ENCODE peak calls at places on chromosomes 4 and X, in five cellular contexts. C, I, O, E and X are unnamed samples.
A peak's percentile ranks its signal among the peaks of the same experiment; 100 is the strongest.

GRCh38 chrX:119427024-119427794 is 28.1 kb downstream of the SLC25A43 start:
- DNase-seq in C (peak; percentile 53), I (no peak), O (no peak), E (peak; percentile 28), X (no peak)

GRCh38 chr4:155972098-155972497 is 18.4 kb upstream of the CTSO start:
- DNase-seq in C (no peak), I (no peak), O (no peak), E (peak; percentile 8), X (peak; percentile 19)

GRCh38 chrX:136260801-136261200 is 9.6 kb upstream of the MAP7D3 start:
- DNase-seq in C (no peak), I (no peak), O (no peak), E (no peak), X (no peak)

GRCh38 chrX:46587158-46587557 is 13.6 kb downstream of the CHST7 start:
- DNase-seq in C (no peak), I (no peak), O (no peak), E (peak; percentile 55), X (no peak)

GRCh38 chr4:53899544-53900274 is 164.7 kb downstream of the CHIC2 start:
- DNase-seq in C (no peak), I (no peak), O (no peak), E (no peak), X (no peak)

GRCh38 chr4:77120888-77121508 is 36.0 kb upstream of the CCNG2 start:
- DNase-seq in C (no peak), I (peak; percentile 3), O (no peak), E (no peak), X (no peak)

GRCh38 chrX:51837926-51838325 is 55.5 kb upstream of the MAGED1 start:
- DNase-seq in C (no peak), I (no peak), O (no peak), E (no peak), X (no peak)

GRCh38 chr4:114600066-114600552 is 1.5 kb downstream of the UGT8 start:
- DNase-seq in C (no peak), I (no peak), O (no peak), E (no peak), X (peak; percentile 29)

GRCh38 chr4:84499065-84499982 is at the start of gene NKX6-1:
- DNase-seq in C (peak; percentile 22), I (no peak), O (peak; percentile 93), E (no peak), X (peak; percentile 87)

GRCh38 chr4:159398236-159398638 is 295.4 kb downstream of the RAPGEF2 start:
- DNase-seq in C (no peak), I (no peak), O (no peak), E (no peak), X (no peak)

GRCh38 chr4:73868206-73869129 is 725 bp upstream of the CXCL1 start:
- DNase-seq in C (peak; percentile 47), I (no peak), O (no peak), E (no peak), X (no peak)

GRCh38 chr4:125123710-125124109 is 191.0 kb upstream of the FAT4 start:
- DNase-seq in C (no peak), I (no peak), O (no peak), E (no peak), X (no peak)

GRCh38 chr4:138952405-138952804 is 63.2 kb upstream of the NOCT start:
- DNase-seq in C (no peak), I (no peak), O (peak; percentile 17), E (no peak), X (no peak)

GRCh38 chr4:138957302-138957701 is 58.3 kb upstream of the NOCT start:
- DNase-seq in C (no peak), I (no peak), O (peak; percentile 13), E (no peak), X (no peak)

GRCh38 chr4:138949866-138950265 is 65.7 kb upstream of the NOCT start:
- DNase-seq in C (no peak), I (no peak), O (peak; percentile 30), E (no peak), X (no peak)

GRCh38 chr4:138951764-138952163 is 63.8 kb upstream of the NOCT start:
- DNase-seq in C (no peak), I (no peak), O (peak; percentile 22), E (no peak), X (no peak)

DNA sequence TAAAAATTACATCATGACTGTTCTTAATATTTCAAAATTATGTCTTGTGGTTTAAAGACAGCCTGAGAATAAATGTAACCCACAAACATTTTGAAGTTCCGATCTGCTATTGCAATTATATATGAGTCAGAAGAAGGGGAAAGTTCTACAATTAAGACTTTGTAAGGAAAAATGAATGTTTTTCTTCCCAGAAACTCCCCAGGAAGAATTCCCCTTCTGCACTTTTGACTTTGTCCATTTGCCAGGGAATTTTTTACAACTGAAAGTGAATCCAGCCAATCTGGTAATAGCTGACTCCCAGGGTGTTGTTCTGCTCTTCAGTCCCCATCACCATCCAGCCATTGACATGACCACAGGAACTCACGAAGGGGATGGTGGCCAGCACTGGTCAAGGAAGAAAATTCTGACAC is 61.6 kb upstream of the NOCT start:
- DNase-seq in C (no peak), I (no peak), O (peak; percentile 26), E (no peak), X (no peak)
- H2AFZ ChIP-seq in C (no peak overlapping the region), I (no peak overlapping the region), O (no peak overlapping the region), E (no peak overlapping the region), X (no peak overlapping the region)

DNA sequence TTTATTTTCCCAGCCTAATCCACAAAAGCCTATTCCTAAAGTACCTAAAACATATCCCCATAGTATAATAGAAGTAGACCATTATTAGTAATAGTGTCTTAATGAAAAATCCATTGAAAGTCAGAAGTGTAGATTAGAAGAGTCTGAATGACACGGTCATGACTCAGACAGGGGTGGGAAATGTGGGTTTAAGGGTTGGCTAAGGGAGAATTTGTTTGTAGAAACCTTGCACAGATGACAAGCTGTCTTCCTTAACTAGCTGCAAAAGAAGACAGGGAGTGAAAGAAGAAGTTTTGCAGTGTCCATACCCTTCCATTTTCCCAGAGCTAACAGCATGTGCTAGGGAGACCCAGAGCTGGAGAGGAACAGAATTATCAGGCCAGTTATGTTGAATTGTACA is 242.7 kb upstream of the ETNPPL start:
- DNase-seq in C (no peak), I (no peak), O (no peak), E (no peak), X (no peak)
- TF ChIP-seq SP1 in C (no peak), I (no peak), O (no peak), E (no peak), X (no peak)

DNA sequence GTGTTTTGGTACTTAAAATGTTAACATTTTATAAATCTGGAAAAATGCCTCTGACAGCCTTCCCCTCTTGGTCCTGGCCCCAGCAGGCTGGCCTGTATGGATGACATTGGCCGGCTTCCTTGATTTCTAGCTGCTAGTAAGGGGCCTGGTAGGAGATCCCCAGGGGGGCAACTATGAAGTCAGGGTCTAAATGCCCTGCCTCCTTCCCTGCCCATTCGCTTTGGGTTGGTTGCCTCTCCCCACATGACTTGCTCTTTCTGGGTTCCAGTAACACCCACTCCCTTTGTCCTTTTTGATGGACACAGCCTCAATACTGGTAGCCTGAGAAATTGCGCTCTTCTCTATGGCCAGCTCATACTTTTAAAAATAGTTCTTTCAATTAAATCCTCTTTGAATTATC is 78.0 kb upstream of the MAD2L1 start:
- DNase-seq in C (no peak), I (no peak), O (no peak), E (no peak), X (no peak)
- H2AFZ ChIP-seq in C (no peak overlapping the region), I (no peak overlapping the region), O (no peak overlapping the region), E (no peak overlapping the region), X (no peak overlapping the region)

GRCh38 chr4:22597471-22597870 is 81.6 kb upstream of the ADGRA3 start:
- DNase-seq in C (no peak), I (no peak), O (no peak), E (no peak), X (no peak)
- TF ChIP-seq SP1 in C (no peak), I (no peak), O (no peak), E (no peak), X (no peak)

GRCh38 chrX:66046612-66047235 is 6.8 kb upstream of the VSIG4 start:
- DNase-seq in C (peak; percentile 25), I (no peak), O (no peak), E (peak; percentile 81), X (no peak)
- H2AFZ ChIP-seq in C (peak overlapping the region; percentile 70), I (no peak overlapping the region), O (no peak overlapping the region), E (no peak overlapping the region), X (no peak overlapping the region)

DNA sequence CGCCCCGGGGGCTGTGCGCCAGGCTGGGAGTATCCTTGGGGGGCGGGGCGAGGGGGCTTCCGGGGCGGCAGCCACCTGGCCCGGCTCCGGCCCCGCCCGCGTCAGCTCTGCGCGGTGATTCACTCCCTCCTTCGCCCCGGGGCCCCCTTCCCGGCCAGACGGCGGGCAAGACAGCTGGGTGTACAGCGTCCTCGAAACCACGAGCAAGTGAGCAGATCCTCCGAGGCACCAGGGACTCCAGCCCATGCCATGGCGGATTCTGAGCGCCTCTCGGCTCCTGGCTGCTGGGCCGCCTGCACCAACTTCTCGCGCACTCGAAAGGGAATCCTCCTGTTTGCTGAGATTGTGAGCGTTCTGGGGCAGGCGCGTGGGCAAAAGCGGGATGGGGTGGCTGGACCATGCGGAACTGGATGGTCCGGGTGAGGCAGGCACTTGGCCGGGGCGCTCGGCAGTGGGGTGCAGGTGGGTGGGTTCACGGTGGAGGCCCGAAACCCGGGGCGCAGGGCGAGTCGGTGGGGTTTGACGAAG is at the start of gene PLP2:
- DNase-seq in C (peak; percentile 49), I (no peak), O (peak; percentile 48), E (no peak), X (no peak)
- TF ChIP-seq SP1 in C (no peak), I (no peak), O (no peak), E (no peak), X (no peak)

GRCh38 chr4:153474251-153474650 is 8.1 kb downstream of the TMEM131L start:
- DNase-seq in C (no peak), I (no peak), O (no peak), E (no peak), X (no peak)
- H2AFZ ChIP-seq in C (no peak overlapping the region), I (no peak overlapping the region), O (no peak overlapping the region), E (no peak overlapping the region), X (no peak overlapping the region)

GRCh38 chrX:10235851-10236250 is 79.1 kb downstream of the CLCN4 start:
- DNase-seq in C (no peak), I (peak; percentile 3), O (no peak), E (no peak), X (no peak)
- TF ChIP-seq SP1 in C (no peak), I (no peak), O (no peak), E (no peak), X (peak; percentile 45)